ENCODE peak calls at places on chromosomes 13 and 19, in five cellular contexts. One of them, this sample, is unnamed.

GRCh38 chr19:1725100-1726064 is 27.9 kb upstream of the ONECUT3 start:
- DNase-seq in NT2/D1: no peak
- DNase-seq in HEK293T: peak
- DNase-seq in GM12878: no peak
- DNase-seq in HepG2: peak
- DNase-seq in this sample: no peak

GRCh38 chr19:50486823-50487515 is 10.3 kb upstream of the GARIN5A start:
- DNase-seq in NT2/D1: peak
- DNase-seq in HEK293T: peak
- DNase-seq in GM12878: no peak
- DNase-seq in HepG2: peak
- DNase-seq in this sample: peak

GRCh38 chr19:31554360-31554759 is 205.1 kb upstream of the TSHZ3 start:
- DNase-seq in NT2/D1: no peak
- DNase-seq in HEK293T: no peak
- DNase-seq in GM12878: no peak
- DNase-seq in HepG2: no peak
- DNase-seq in this sample: no peak

GRCh38 chr13:93529961-93530360 is 303.4 kb downstream of the GPC6 start:
- DNase-seq in NT2/D1: no peak
- DNase-seq in HEK293T: no peak
- DNase-seq in GM12878: no peak
- DNase-seq in HepG2: no peak
- DNase-seq in this sample: no peak

GRCh38 chr19:5150902-5151741 is 182.2 kb downstream of the KDM4B start:
- DNase-seq in NT2/D1: no peak
- DNase-seq in HEK293T: no peak
- DNase-seq in GM12878: no peak
- DNase-seq in HepG2: no peak
- DNase-seq in this sample: peak

GRCh38 chr13:32645854-32646253 is 59.6 kb downstream of the PDS5B start:
- DNase-seq in NT2/D1: no peak
- DNase-seq in HEK293T: no peak
- DNase-seq in GM12878: peak
- DNase-seq in HepG2: no peak
- DNase-seq in this sample: no peak

GRCh38 chr13:29758591-29759114 is 91.8 kb downstream of the UBL3 start:
- DNase-seq in NT2/D1: no peak
- DNase-seq in HEK293T: no peak
- DNase-seq in GM12878: peak
- DNase-seq in HepG2: peak
- DNase-seq in this sample: no peak

GRCh38 chr13:30774214-30774730 is 38.9 kb downstream of the ALOX5AP start:
- DNase-seq in NT2/D1: no peak
- DNase-seq in HEK293T: no peak
- DNase-seq in GM12878: no peak
- DNase-seq in HepG2: no peak
- DNase-seq in this sample: no peak

GRCh38 chr19:51687791-51688664 is 5.1 kb upstream of the SPACA6 start:
- DNase-seq in NT2/D1: no peak
- DNase-seq in HEK293T: no peak
- DNase-seq in GM12878: no peak
- DNase-seq in HepG2: no peak
- DNase-seq in this sample: no peak

GRCh38 chr13:98033277-98034247 is 80.1 kb downstream of the IPO5 start:
- DNase-seq in NT2/D1: no peak
- DNase-seq in HEK293T: peak
- DNase-seq in GM12878: no peak
- DNase-seq in HepG2: peak
- DNase-seq in this sample: no peak

GRCh38 chr13:110417537-110417908 is 110.4 kb downstream of the COL4A2 start:
- DNase-seq in NT2/D1: no peak
- DNase-seq in HEK293T: no peak
- DNase-seq in GM12878: no peak
- DNase-seq in HepG2: no peak
- DNase-seq in this sample: no peak

GRCh38 chr19:11598103-11598483 is 810 bp downstream of the ZNF627 start:
- DNase-seq in NT2/D1: no peak
- DNase-seq in HEK293T: no peak
- DNase-seq in GM12878: no peak
- DNase-seq in HepG2: no peak
- DNase-seq in this sample: no peak

GRCh38 chr13:59531571-59532091 is 632.1 kb downstream of the DIAPH3 start:
- DNase-seq in NT2/D1: peak
- DNase-seq in HEK293T: peak
- DNase-seq in GM12878: no peak
- DNase-seq in HepG2: peak
- DNase-seq in this sample: peak

GRCh38 chr19:17332677-17333581 is 1.7 kb downstream of the ANO8 start:
- DNase-seq in NT2/D1: no peak
- DNase-seq in HEK293T: peak
- DNase-seq in GM12878: peak
- DNase-seq in HepG2: peak
- DNase-seq in this sample: peak

GRCh38 chr13:28761586-28761985 is 42.8 kb upstream of the SLC46A3 start:
- DNase-seq in NT2/D1: no peak
- DNase-seq in HEK293T: no peak
- DNase-seq in GM12878: no peak
- DNase-seq in HepG2: no peak
- DNase-seq in this sample: no peak

GRCh38 chr13:41259875-41260501 is 3.4 kb downstream of the MTRF1 start:
- DNase-seq in NT2/D1: no peak
- DNase-seq in HEK293T: no peak
- DNase-seq in GM12878: no peak
- DNase-seq in HepG2: peak
- DNase-seq in this sample: no peak

GRCh38 chr19:18743281-18743825 is 47.8 kb downstream of the COMP start:
- DNase-seq in NT2/D1: no peak
- DNase-seq in HEK293T: peak
- DNase-seq in GM12878: no peak
- DNase-seq in HepG2: no peak
- DNase-seq in this sample: no peak

GRCh38 chr13:44768775-44769578 is 192.8 kb upstream of the TSC22D1 start:
- DNase-seq in NT2/D1: no peak
- DNase-seq in HEK293T: no peak
- DNase-seq in GM12878: peak
- DNase-seq in HepG2: no peak
- DNase-seq in this sample: no peak

GRCh38 chr13:98944336-98944735 is 33.5 kb downstream of the DOCK9 start:
- DNase-seq in NT2/D1: no peak
- DNase-seq in HEK293T: no peak
- DNase-seq in GM12878: no peak
- DNase-seq in HepG2: no peak
- DNase-seq in this sample: no peak

GRCh38 chr19:15400521-15401396 is 18.0 kb downstream of the AKAP8L start:
- DNase-seq in NT2/D1: no peak
- DNase-seq in HEK293T: no peak
- DNase-seq in GM12878: no peak
- DNase-seq in HepG2: no peak
- DNase-seq in this sample: no peak

GRCh38 chr19:48094843-48095203 is 15.8 kb downstream of the PLA2G4C start:
- DNase-seq in NT2/D1: no peak
- DNase-seq in HEK293T: no peak
- DNase-seq in GM12878: no peak
- DNase-seq in HepG2: no peak
- DNase-seq in this sample: no peak

GRCh38 chr19:39970424-39970673 is 616 bp upstream of the PSMC4 start:
- DNase-seq in NT2/D1: no peak
- DNase-seq in HEK293T: no peak
- DNase-seq in GM12878: peak
- DNase-seq in HepG2: no peak
- DNase-seq in this sample: no peak

GRCh38 chr13:49838989-49839388 is 46.5 kb upstream of the KPNA3 start:
- DNase-seq in NT2/D1: no peak
- DNase-seq in HEK293T: no peak
- DNase-seq in GM12878: no peak
- DNase-seq in HepG2: peak
- DNase-seq in this sample: no peak
- TF ChIP-seq SUZ12 in NT2/D1: no peak
- TF ChIP-seq SUZ12 in HEK293T: no peak
- TF ChIP-seq SUZ12 in GM12878: no peak
- TF ChIP-seq SUZ12 in HepG2: no peak
- TF ChIP-seq SUZ12 in this sample: no peak

GRCh38 chr13:95870421-95870820 is 182.8 kb downstream of the UGGT2 start:
- DNase-seq in NT2/D1: no peak
- DNase-seq in HEK293T: no peak
- DNase-seq in GM12878: no peak
- DNase-seq in HepG2: no peak
- DNase-seq in this sample: no peak

DNA sequence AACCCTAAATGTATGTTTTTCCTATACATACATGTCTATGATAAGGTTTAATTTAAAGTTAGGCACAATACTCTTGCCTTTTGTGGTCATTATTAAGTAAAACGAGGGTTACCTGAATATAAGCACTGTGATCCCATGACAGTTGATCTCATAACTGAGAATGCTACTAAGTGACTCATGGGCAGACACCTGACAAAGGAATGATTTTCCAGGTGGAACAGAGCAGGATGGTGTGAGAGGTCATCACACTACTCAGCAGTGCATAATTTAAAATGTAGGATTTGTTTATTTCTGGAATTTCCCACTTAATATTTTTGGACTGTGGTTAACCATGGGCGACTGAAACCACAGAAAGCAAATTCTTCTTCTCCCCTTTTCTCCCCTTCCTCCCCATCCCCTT is 178.9 kb downstream of the UGGT2 start:
- DNase-seq in NT2/D1: no peak
- DNase-seq in HEK293T: no peak
- DNase-seq in GM12878: no peak
- DNase-seq in HepG2: no peak
- DNase-seq in this sample: no peak
- TF ChIP-seq SUZ12 in NT2/D1: no peak
- TF ChIP-seq SUZ12 in HEK293T: no peak
- TF ChIP-seq SUZ12 in GM12878: no peak
- TF ChIP-seq SUZ12 in HepG2: no peak
- TF ChIP-seq SUZ12 in this sample: no peak

DNA sequence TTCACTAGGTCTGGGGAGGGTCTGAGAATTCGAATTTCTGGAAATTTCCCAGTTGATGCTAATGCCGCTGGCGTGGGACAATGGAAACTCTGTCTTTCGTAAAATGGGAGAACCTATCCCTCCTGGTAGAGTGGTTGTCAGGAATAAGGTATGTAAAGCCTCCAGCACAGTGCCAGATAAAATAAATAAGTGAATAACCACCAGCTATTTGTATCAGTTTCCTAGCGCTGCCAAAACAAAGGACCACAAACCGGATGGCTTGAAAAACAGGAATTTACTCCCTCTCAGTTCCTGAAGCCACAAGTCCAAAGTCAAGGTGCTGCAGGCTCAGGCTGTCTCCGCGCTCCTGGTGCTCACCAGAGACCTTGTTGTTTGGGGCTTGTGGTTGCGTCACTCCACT is 428.6 kb downstream of the IRS2 start:
- DNase-seq in NT2/D1: no peak
- DNase-seq in HEK293T: no peak
- DNase-seq in GM12878: no peak
- DNase-seq in HepG2: no peak
- DNase-seq in this sample: no peak
- TF ChIP-seq SUZ12 in NT2/D1: no peak
- TF ChIP-seq SUZ12 in HEK293T: no peak
- TF ChIP-seq SUZ12 in GM12878: no peak
- TF ChIP-seq SUZ12 in HepG2: no peak
- TF ChIP-seq SUZ12 in this sample: no peak

DNA sequence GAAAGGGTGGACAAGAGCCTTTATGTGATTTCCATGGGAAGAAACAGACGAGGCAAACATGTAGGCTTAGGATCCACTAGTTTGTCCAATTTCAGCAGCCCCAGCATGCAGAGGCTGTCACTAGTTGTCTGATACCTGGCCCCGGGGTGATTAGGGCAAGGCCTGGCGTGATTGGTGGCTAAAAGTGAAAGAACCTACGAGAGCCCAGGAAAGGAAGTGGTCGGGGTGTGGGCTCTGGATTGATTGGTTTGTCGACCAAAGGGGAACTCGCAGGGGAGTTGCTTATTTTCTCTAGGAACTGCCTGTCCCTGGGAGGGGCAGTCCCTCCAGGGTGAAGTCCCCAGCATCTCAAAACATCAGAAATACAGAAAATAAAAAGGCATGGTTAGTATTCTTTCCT is 64.2 kb upstream of the UQCRFS1 start:
- DNase-seq in NT2/D1: no peak
- DNase-seq in HEK293T: no peak
- DNase-seq in GM12878: peak
- DNase-seq in HepG2: no peak
- DNase-seq in this sample: no peak
- TF ChIP-seq SUZ12 in NT2/D1: no peak
- TF ChIP-seq SUZ12 in HEK293T: no peak
- TF ChIP-seq SUZ12 in GM12878: no peak
- TF ChIP-seq SUZ12 in HepG2: no peak
- TF ChIP-seq SUZ12 in this sample: no peak